ENCODE peak calls at places on chromosomes 11 and 22, in ten cellular contexts. J is stimulated activated CD4-positive, alpha-beta T cell treated with anti-CD3 and anti-CD28 coated beads, Interleukin-12 subunit alpha, Interleukin-12 subunit beta, amount 100 ng/mL, for 4 hours; O is effector memory CD8-positive, alpha-beta T cell; B is hypothalamus; M is NCI-H1105; Y is GM23248; F is occipital lobe; I is activated T-helper 2 cell treated with anti-CD3 and anti-CD28 coated beads, Interferon-gamma antibody, Interleukin-2, Interleukin-4, amounts not matched to agents 10 μg/mL and 5 μg/mL and 100 μg/mL, durations not matched to agents 14 hours and 24 hours and 36 hours; W is MCF 10A; V is GM03348. C is an unnamed sample.

GRCh38 chr22:43990044-43990443 is 34.1 kb upstream of the PARVB start:
- DNase-seq in J (no peak), O (no peak), B (no peak), M (peak), Y (no peak), F (no peak), I (no peak), W (no peak), V (no peak), C (no peak)

GRCh38 chr22:35059632-35060031 is 6.3 kb upstream of the ISX start:
- DNase-seq in J (no peak), O (no peak), B (no peak), M (no peak), Y (no peak), F (no peak), I (no peak), W (no peak), V (no peak), C (no peak)

GRCh38 chr11:95682552-95682951 is 107.0 kb downstream of the FAM76B start:
- DNase-seq in J (no peak), O (no peak), B (no peak), M (no peak), Y (peak), F (peak), I (no peak), W (no peak), V (peak), C (no peak)

GRCh38 chr22:33247758-33248157 is 189.6 kb upstream of the SYN3 start:
- DNase-seq in J (no peak), O (no peak), B (no peak), M (no peak), Y (peak), F (no peak), I (no peak), W (no peak), V (no peak), C (no peak)

GRCh38 chr11:74838188-74838587 is 89.5 kb downstream of the RNF169 start:
- DNase-seq in J (no peak), O (no peak), B (no peak), M (no peak), Y (no peak), F (no peak), I (no peak), W (no peak), V (no peak), C (no peak)

GRCh38 chr11:27693398-27693797 is 6.9 kb downstream of the BDNF start:
- DNase-seq in J (no peak), O (no peak), B (no peak), M (no peak), Y (no peak), F (no peak), I (no peak), W (no peak), V (no peak), C (no peak)

GRCh38 chr11:64619811-64620285 is 28.8 kb downstream of the SLC22A12 start:
- DNase-seq in J (no peak), O (no peak), B (no peak), M (no peak), Y (peak), F (no peak), I (no peak), W (peak), V (peak), C (no peak)

GRCh38 chr22:23077627-23078461 is 7.5 kb downstream of the GNAZ start:
- DNase-seq in J (no peak), O (no peak), B (no peak), M (no peak), Y (no peak), F (no peak), I (no peak), W (no peak), V (no peak), C (no peak)

GRCh38 chr11:118153976-118154375 is 1.4 kb upstream of the SCN4B start:
- DNase-seq in J (no peak), O (no peak), B (no peak), M (no peak), Y (no peak), F (no peak), I (no peak), W (no peak), V (no peak), C (no peak)

GRCh38 chr22:50577987-50578775 is at the start of gene CPT1B:
- DNase-seq in J (no peak), O (no peak), B (no peak), M (no peak), Y (peak), F (no peak), I (no peak), W (no peak), V (peak), C (no peak)

GRCh38 chr11:29217901-29218300 is 798.9 kb downstream of the KCNA4 start:
- DNase-seq in J (no peak), O (no peak), B (no peak), M (no peak), Y (no peak), F (no peak), I (no peak), W (no peak), V (no peak), C (no peak)

GRCh38 chr22:46269564-46269963 is 1.8 kb downstream of the TTC38 start:
- DNase-seq in J (no peak), O (no peak), B (no peak), M (no peak), Y (no peak), F (no peak), I (no peak), W (no peak), V (no peak), C (no peak)

C was measured in coronary artery.